ENCODE peak calls at places on chromosome 7, in four cellular contexts. J is T-helper 1 cell; V is stimulated activated CD8-positive, alpha-beta memory T cell treated with anti-CD3 and anti-CD28 coated beads, Interleukin-15, amount 100 ng/mL, for 24 hours; O is GM19239. Z is an unnamed sample.

GRCh38 chr7:146892151-146892550 is 775.5 kb downstream of the CNTNAP2 start:
- DNase-seq in J (no peak), V (no peak), O (no peak), Z (no peak)

GRCh38 chr7:131619336-131620305 is 63.2 kb upstream of the PODXL start:
- DNase-seq in J (no peak), V (no peak), O (no peak), Z (no peak)

GRCh38 chr7:55314967-55315366 is 50.2 kb upstream of the LANCL2 start:
- DNase-seq in J (no peak), V (no peak), O (no peak), Z (no peak)

GRCh38 chr7:95976369-95976768 is 204.0 kb downstream of the DYNC1I1 start:
- DNase-seq in J (no peak), V (no peak), O (no peak), Z (no peak)

GRCh38 chr7:12949060-12950045 is 261.9 kb downstream of the ARL4A start:
- DNase-seq in J (no peak), V (no peak), O (no peak), Z (no peak)

GRCh38 chr7:35513192-35513591 is 181.7 kb downstream of the HERPUD2 start:
- DNase-seq in J (no peak), V (no peak), O (no peak), Z (no peak)

GRCh38 chr7:3092468-3092867 is 48.8 kb upstream of the CARD11 start:
- DNase-seq in J (peak; percentile 58), V (peak; percentile 33), O (peak; percentile 45), Z (peak; percentile 80)

GRCh38 chr7:155429651-155430050 is 28.3 kb upstream of the EN2 start:
- DNase-seq in J (no peak), V (no peak), O (no peak), Z (no peak)

GRCh38 chr7:84924341-84924740 is 262.5 kb downstream of the SEMA3D start:
- DNase-seq in J (no peak), V (no peak), O (no peak), Z (no peak)

GRCh38 chr7:75688200-75689136 is 50.3 kb downstream of the HIP1 start:
- DNase-seq in J (no peak), V (no peak), O (no peak), Z (no peak)

GRCh38 chr7:77649950-77650349 is 46.3 kb upstream of the RSBN1L start:
- DNase-seq in J (no peak), V (no peak), O (no peak), Z (no peak)

GRCh38 chr7:19773361-19773760 is at the start of gene TMEM196:
- DNase-seq in J (no peak), V (no peak), O (no peak), Z (no peak)

GRCh38 chr7:133794490-133794889 is 332.6 kb upstream of the LRGUK start:
- DNase-seq in J (no peak), V (no peak), O (no peak), Z (no peak)

GRCh38 chr7:158316466-158317031 is 271.1 kb downstream of the PTPRN2 start:
- DNase-seq in J (no peak), V (no peak), O (no peak), Z (no peak)

Z was measured in stimulated activated naive CD4-positive, alpha-beta T cell.